ENCODE peak calls at places on chromosomes 16 and 17, in six cellular contexts. M, S, V, A, B and P are unnamed samples.

GRCh38 chr16:3736116-3736515 is 18.8 kb upstream of the TRAP1 start:
- DNase-seq in M (no peak), S (no peak), V (no peak), A (no peak), B (no peak), P (no peak)

GRCh38 chr17:47189732-47190621 is 882 bp upstream of the CDC27 start:
- DNase-seq in M (no peak), S (no peak), V (no peak), A (no peak), B (no peak), P (no peak)

GRCh38 chr17:15453246-15453645 is 14.2 kb downstream of the CDRT4 start:
- DNase-seq in M (no peak), S (no peak), V (no peak), A (peak; percentile 50), B (no peak), P (peak; percentile 34)

GRCh38 chr16:11386054-11386680 is 40.9 kb downstream of the RMI2 start:
- DNase-seq in M (no peak), S (no peak), V (no peak), A (no peak), B (no peak), P (no peak)

GRCh38 chr17:27466376-27466747 is 10.1 kb downstream of the KSR1 start:
- DNase-seq in M (no peak), S (no peak), V (no peak), A (no peak), B (no peak), P (peak; percentile 36)

GRCh38 chr17:76725580-76726230 is 701 bp downstream of the JMJD6 start:
- DNase-seq in M (peak; percentile 72), S (peak; percentile 49), V (no peak), A (peak; percentile 69), B (peak; percentile 34), P (peak; percentile 59)

GRCh38 chr17:41457656-41458055 is 9.5 kb downstream of the KRT32 start:
- DNase-seq in M (no peak), S (no peak), V (no peak), A (peak; percentile 62), B (no peak), P (no peak)

GRCh38 chr16:49427771-49428170 is 54.2 kb downstream of the C16orf78 start:
- DNase-seq in M (no peak), S (no peak), V (no peak), A (no peak), B (no peak), P (no peak)

GRCh38 chr16:70253291-70254094 is 1.8 kb upstream of the EXOSC6 start:
- DNase-seq in M (peak; percentile 63), S (peak; percentile 16), V (peak; percentile 27), A (peak; percentile 41), B (no peak), P (peak; percentile 43)

GRCh38 chr17:75271955-75272847 is 1.2 kb upstream of the MIF4GD start:
- DNase-seq in M (peak; percentile 46), S (no peak), V (no peak), A (no peak), B (no peak), P (no peak)

GRCh38 chr16:19884021-19884485 is 595 bp downstream of the GPRC5B start:
- DNase-seq in M (no peak), S (no peak), V (no peak), A (no peak), B (no peak), P (peak; percentile 15)

GRCh38 chr16:69088684-69089083 is 16.8 kb upstream of the HAS3 start:
- DNase-seq in M (no peak), S (no peak), V (no peak), A (no peak), B (no peak), P (no peak)

GRCh38 chr17:73156166-73156840 is 8.5 kb upstream of the SSTR2 start:
- DNase-seq in M (peak; percentile 71), S (peak; percentile 14), V (peak; percentile 5), A (peak; percentile 65), B (peak; percentile 86), P (peak; percentile 21)

GRCh38 chr16:24537474-24538337 is 1.7 kb upstream of the RBBP6 start:
- DNase-seq in M (peak; percentile 75), S (no peak), V (no peak), A (no peak), B (no peak), P (no peak)

GRCh38 chr16:50185005-50185505 is 31.9 kb downstream of the TENT4B start:
- DNase-seq in M (no peak), S (no peak), V (peak; percentile 59), A (peak; percentile 82), B (no peak), P (peak; percentile 60)

GRCh38 chr17:77279448-77280303 is 138.9 kb downstream of the SEC14L1 start:
- DNase-seq in M (no peak), S (no peak), V (no peak), A (peak; percentile 51), B (no peak), P (no peak)

GRCh38 chr17:43578699-43579569 is 32.8 kb upstream of the ETV4 start:
- DNase-seq in M (peak; percentile 64), S (no peak), V (no peak), A (peak; percentile 54), B (peak; percentile 84), P (peak; percentile 85)

GRCh38 chr16:30621765-30622164 is 11.6 kb upstream of the ZNF689 start:
- DNase-seq in M (no peak), S (no peak), V (no peak), A (no peak), B (no peak), P (no peak)

GRCh38 chr17:12269751-12270150 is 249.1 kb downstream of the MAP2K4 start:
- DNase-seq in M (no peak), S (no peak), V (no peak), A (no peak), B (no peak), P (no peak)

GRCh38 chr16:69865701-69866100 is 85.4 kb upstream of the CLEC18A start:
- DNase-seq in M (no peak), S (no peak), V (peak; percentile 64), A (peak; percentile 91), B (no peak), P (no peak)

GRCh38 chr17:54666559-54666958 is 234.1 kb upstream of the TOM1L1 start:
- DNase-seq in M (no peak), S (no peak), V (no peak), A (no peak), B (no peak), P (no peak)

GRCh38 chr16:4680673-4681470 is 12.5 kb upstream of the NUDT16L1 start:
- DNase-seq in M (no peak), S (no peak), V (no peak), A (no peak), B (no peak), P (no peak)

GRCh38 chr17:7887038-7887481 is 1.5 kb upstream of the CHD3 start:
- DNase-seq in M (no peak), S (no peak), V (no peak), A (no peak), B (peak; percentile 87), P (no peak)

GRCh38 chr16:9966569-9967157 is 215.6 kb downstream of the GRIN2A start:
- DNase-seq in M (no peak), S (no peak), V (no peak), A (peak; percentile 2), B (no peak), P (no peak)

GRCh38 chr16:55142405-55142804 is 181.6 kb upstream of the IRX6 start:
- DNase-seq in M (no peak), S (no peak), V (no peak), A (no peak), B (no peak), P (no peak)

GRCh38 chr17:80996422-80997305 is 5.0 kb downstream of the CHMP6 start:
- DNase-seq in M (no peak), S (no peak), V (no peak), A (no peak), B (no peak), P (no peak)

GRCh38 chr17:9308069-9308468 is 267.6 kb downstream of the STX8 start:
- DNase-seq in M (no peak), S (no peak), V (no peak), A (no peak), B (no peak), P (no peak)

GRCh38 chr16:58046936-58047335 is 21.4 kb downstream of the MMP15 start:
- DNase-seq in M (no peak), S (no peak), V (no peak), A (no peak), B (no peak), P (no peak)

GRCh38 chr16:88361775-88362174 is 21.0 kb upstream of the ZNF469 start:
- DNase-seq in M (no peak), S (no peak), V (no peak), A (no peak), B (no peak), P (no peak)

GRCh38 chr16:27911486-27911885 is 152.0 kb downstream of the GSG1L start:
- DNase-seq in M (no peak), S (no peak), V (no peak), A (no peak), B (no peak), P (no peak)

GRCh38 chr16:77298638-77299360 is 99.6 kb downstream of the SYCE1L start:
- DNase-seq in M (no peak), S (no peak), V (peak; percentile 95), A (peak; percentile 98), B (no peak), P (peak; percentile 98)

GRCh38 chr17:69608808-69609494 is 194.5 kb downstream of the MAP2K6 start:
- DNase-seq in M (no peak), S (no peak), V (peak; percentile 68), A (peak; percentile 91), B (no peak), P (peak; percentile 79)

GRCh38 chr16:2991566-2992261 is 11.5 kb upstream of the PKMYT1 start:
- DNase-seq in M (no peak), S (no peak), V (no peak), A (no peak), B (no peak), P (no peak)

GRCh38 chr17:20961551-20961950 is 81.3 kb downstream of the USP22 start:
- DNase-seq in M (no peak), S (no peak), V (no peak), A (peak; percentile 18), B (no peak), P (no peak)

GRCh38 chr17:50927287-50927686 is 61.1 kb upstream of the TOB1 start:
- DNase-seq in M (no peak), S (no peak), V (no peak), A (no peak), B (no peak), P (no peak)